ENCODE peak calls at places on chromosomes 11 and 22, in eight cellular contexts. P is HCT116, D is GM23248, V is hepatocyte, R is PC-3, A is OCI-LY7, G is GM23338, S is neural progenitor cell. N is an unnamed sample.

GRCh38 chr22:30245985-30246901 is at the start of gene LIF:
- DNase-seq in P (no peak), D (peak), G (peak), S (peak), A (no peak), R (no peak), V (peak), N (peak)

GRCh38 chr22:46373838-46374662 is 38.5 kb downstream of the TRMU start:
- DNase-seq in R (no peak), S (no peak), D (no peak), A (no peak), G (no peak), P (no peak), V (no peak), N (no peak)

GRCh38 chr11:36748856-36749255 is 150.8 kb upstream of the RAG2 start:
- DNase-seq in A (no peak), P (no peak), G (no peak), R (no peak), S (no peak), D (peak), V (no peak), N (no peak)

GRCh38 chr11:132111341-132111740 is 740.9 kb downstream of the NTM start:
- DNase-seq in P (no peak), D (peak), R (no peak), V (no peak), S (no peak), G (no peak), A (no peak), N (no peak)

GRCh38 chr11:18322818-18323570 is 627 bp downstream of the GTF2H1 start:
- DNase-seq in R (no peak), D (peak), A (no peak), P (no peak), G (peak), V (no peak), S (peak), N (no peak)

GRCh38 chr22:42745118-42745517 is 24.4 kb upstream of the A4GALT start:
- DNase-seq in G (no peak), D (peak), P (no peak), S (no peak), A (no peak), R (no peak), V (peak), N (no peak)

GRCh38 chr22:24093855-24094254 is 82.8 kb downstream of the CABIN1 start:
- DNase-seq in D (no peak), R (no peak), G (peak), V (no peak), P (no peak), S (no peak), A (no peak), N (no peak)

GRCh38 chr11:71139516-71140205 is 112.7 kb downstream of the SHANK2 start:
- DNase-seq in S (peak), G (no peak), R (no peak), V (peak), P (no peak), A (no peak), D (peak), N (no peak)

GRCh38 chr11:74256370-74257133 is 54.9 kb downstream of the P4HA3 start:
- DNase-seq in V (no peak), S (no peak), G (no peak), A (no peak), D (peak), R (no peak), P (no peak), N (no peak)

GRCh38 chr11:61467609-61468401 is 37.9 kb downstream of the SDHAF2 start:
- DNase-seq in D (no peak), R (no peak), A (no peak), P (no peak), S (no peak), V (no peak), G (no peak), N (no peak)

GRCh38 chr11:108654994-108655631 is 9.8 kb upstream of the DDX10 start:
- DNase-seq in V (peak), A (peak), G (peak), R (peak), P (peak), S (peak), D (peak), N (peak)

GRCh38 chr11:102138677-102139076 is 28.4 kb downstream of the YAP1 start:
- DNase-seq in A (no peak), G (no peak), D (peak), S (no peak), R (peak), P (no peak), V (no peak), N (no peak)

GRCh38 chr11:106989056-106989455 is 29.2 kb downstream of the GUCY1A2 start:
- DNase-seq in G (no peak), R (peak), S (no peak), V (no peak), A (no peak), D (peak), P (no peak), N (no peak)

GRCh38 chr22:42179616-42180015 is 49.0 kb upstream of the CYP2D6 start:
- DNase-seq in S (no peak), V (no peak), G (no peak), A (no peak), P (no peak), D (peak), R (peak), N (no peak)

GRCh38 chr11:117884994-117885393 is 8.5 kb upstream of the FXYD6 start:
- DNase-seq in G (no peak), D (peak), R (no peak), V (peak), A (no peak), S (no peak), P (no peak), N (no peak)

GRCh38 chr11:2696461-2696860 is 3.3 kb downstream of the KCNQ1OT1 start:
- DNase-seq in D (peak), S (no peak), P (no peak), R (no peak), A (no peak), G (no peak), V (no peak), N (no peak)

GRCh38 chr11:2699531-2700414 is at the start of gene KCNQ1OT1:
- DNase-seq in R (peak), G (peak), P (peak), D (peak), S (peak), V (peak), A (peak), N (peak)

GRCh38 chr11:2698386-2699184 is 1.2 kb downstream of the KCNQ1OT1 start:
- DNase-seq in V (no peak), G (peak), R (peak), S (no peak), D (peak), A (no peak), P (no peak), N (no peak)

GRCh38 chr11:2699185-2699530 is 636 bp downstream of the KCNQ1OT1 start:
- DNase-seq in D (peak), P (no peak), R (peak), G (peak), A (peak), S (no peak), V (no peak), N (no peak)

GRCh38 chr11:2697871-2698270 is 1.9 kb downstream of the KCNQ1OT1 start:
- DNase-seq in G (no peak), V (no peak), R (peak), S (no peak), P (no peak), D (peak), A (no peak), N (no peak)
- TF ChIP-seq EZH2phosphoT487 in G (no peak), V (no peak), R (no peak), S (no peak), P (no peak), D (no peak), A (no peak), N (no peak)

GRCh38 chr22:27283714-27284113 is 517.8 kb downstream of the MN1 start:
- DNase-seq in R (no peak), S (no peak), G (no peak), V (no peak), A (peak), D (no peak), P (peak), N (peak)

GRCh38 chr22:27274770-27275449 is 526.6 kb downstream of the MN1 start:
- DNase-seq in R (no peak), P (no peak), V (no peak), A (no peak), S (no peak), D (peak), G (no peak), N (no peak)

GRCh38 chr22:27284314-27284713 is 517.2 kb downstream of the MN1 start:
- DNase-seq in D (no peak), P (no peak), A (no peak), S (no peak), R (no peak), G (no peak), V (no peak), N (no peak)

GRCh38 chr22:27283240-27283639 is 518.3 kb downstream of the MN1 start:
- DNase-seq in P (no peak), G (no peak), R (no peak), V (no peak), A (no peak), S (no peak), D (no peak), N (no peak)

GRCh38 chr22:27278986-27279385 is 522.6 kb downstream of the MN1 start:
- DNase-seq in A (no peak), V (no peak), R (peak), G (no peak), P (no peak), D (peak), S (no peak), N (no peak)
- TF ChIP-seq EZH2phosphoT487 in A (no peak), V (no peak), R (no peak), G (no peak), P (no peak), D (no peak), S (no peak), N (no peak)

DNA sequence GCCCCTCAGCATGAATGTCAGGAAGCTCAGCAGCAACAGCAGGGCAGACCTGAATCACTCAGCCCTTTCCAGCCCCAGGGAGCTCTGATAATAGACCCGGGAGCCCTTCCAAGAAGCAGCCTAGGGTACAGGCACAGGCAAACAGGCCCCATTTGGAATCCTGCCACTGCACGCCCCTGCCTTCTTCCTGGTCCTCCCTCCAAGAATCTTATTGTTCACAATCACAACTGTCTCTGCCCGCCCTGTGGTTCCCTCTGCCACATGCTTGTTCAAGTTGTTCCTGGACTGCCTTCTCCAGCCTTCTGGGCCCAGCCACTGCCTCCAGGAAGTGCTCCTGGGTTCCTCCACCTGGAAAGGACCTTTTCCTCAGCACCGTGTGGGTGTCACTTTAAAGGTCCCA is 54.6 kb downstream of the LRRC32 start:
- DNase-seq in G (no peak), D (peak), S (no peak), V (no peak), P (no peak), A (no peak), R (no peak), N (no peak)
- TF ChIP-seq EZH2phosphoT487 in G (no peak), D (no peak), S (no peak), V (no peak), P (no peak), A (no peak), R (no peak), N (no peak)

GRCh38 chr11:115290479-115291390 is 213.5 kb downstream of the CADM1 start:
- DNase-seq in A (no peak), G (no peak), V (no peak), S (no peak), D (no peak), R (no peak), P (no peak), N (no peak)
- TF ChIP-seq EZH2phosphoT487 in A (no peak), G (no peak), V (no peak), S (no peak), D (no peak), R (no peak), P (no peak), N (no peak)

DNA sequence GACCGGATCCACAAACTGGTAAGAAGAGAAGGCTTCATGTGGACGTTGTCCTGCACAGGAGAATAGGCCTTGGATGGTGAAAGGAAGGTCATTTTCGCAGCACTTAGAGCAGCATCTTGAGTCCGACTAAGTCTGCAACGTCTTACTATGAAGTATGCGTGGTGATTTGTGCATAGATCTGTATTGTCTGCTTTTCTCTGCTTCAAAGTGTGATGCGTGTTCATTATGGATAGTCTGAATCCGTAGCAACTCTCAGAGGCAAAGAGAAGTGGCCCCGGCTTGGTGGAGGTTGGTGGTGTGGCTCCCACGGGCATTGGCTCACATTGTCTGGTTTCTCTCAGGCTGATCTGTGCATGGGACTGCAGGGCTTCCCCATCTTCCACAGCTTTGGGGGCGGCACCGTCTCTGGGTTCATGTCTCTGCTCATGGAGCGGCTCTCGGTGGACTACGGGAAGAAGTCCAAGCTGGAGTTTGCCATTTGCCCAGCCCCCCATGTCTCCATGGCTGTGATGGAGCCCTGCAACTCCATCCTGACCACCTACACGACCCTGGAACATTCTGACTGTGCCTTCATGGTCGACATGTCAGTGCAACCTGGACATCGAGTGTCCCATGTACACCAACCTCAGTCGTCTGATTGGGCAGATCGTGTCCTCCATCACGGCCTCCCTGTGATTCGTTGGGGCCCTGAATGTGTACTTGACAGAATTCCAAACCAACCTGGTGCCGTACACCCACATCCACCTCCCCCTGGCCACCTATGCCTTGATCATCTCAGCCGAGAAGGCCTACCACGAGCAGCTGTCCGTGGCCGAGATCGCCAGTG is 21.5 kb downstream of the LRRC74B start:
- DNase-seq in V (no peak), A (no peak), G (no peak), P (no peak), R (no peak), S (no peak), D (no peak), N (no peak)
- TF ChIP-seq EZH2phosphoT487 in V (no peak), A (no peak), G (no peak), P (no peak), R (no peak), S (no peak), D (no peak), N (no peak)

GRCh38 chr11:86715611-86716010 is 43.2 kb upstream of the ME3 start:
- DNase-seq in R (no peak), P (no peak), G (peak), A (no peak), S (no peak), V (no peak), D (no peak), N (no peak)

GRCh38 chr11:86708671-86709070 is 36.3 kb upstream of the ME3 start:
- DNase-seq in S (no peak), V (no peak), A (no peak), D (no peak), R (no peak), P (no peak), G (no peak), N (no peak)

GRCh38 chr11:86713552-86713951 is 41.1 kb upstream of the ME3 start:
- DNase-seq in V (no peak), A (no peak), G (no peak), D (no peak), P (no peak), S (peak), R (no peak), N (no peak)

GRCh38 chr11:86706341-86707131 is 34.1 kb upstream of the ME3 start:
- DNase-seq in G (no peak), V (no peak), D (no peak), A (no peak), P (no peak), S (no peak), R (no peak), N (no peak)

DNA sequence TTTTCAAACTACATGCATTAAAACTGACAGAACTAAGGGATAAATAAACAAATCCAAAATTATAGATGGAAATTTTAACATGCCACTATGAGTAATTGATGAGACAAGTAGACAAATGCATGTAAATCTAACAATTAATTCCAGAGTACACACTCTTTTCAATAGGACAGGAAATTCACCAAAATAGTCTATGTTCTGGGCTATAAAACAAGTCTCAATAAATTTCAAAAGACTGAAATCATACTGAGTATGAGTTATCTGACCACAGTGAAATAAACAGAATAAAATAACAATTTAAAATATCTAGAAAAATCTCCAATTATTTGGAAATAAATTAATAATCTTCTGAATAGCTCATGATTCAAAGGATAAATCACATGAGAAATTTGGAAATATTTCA is 38.5 kb upstream of the ME3 start:
- DNase-seq in G (no peak), A (no peak), R (no peak), P (no peak), S (no peak), D (no peak), V (no peak), N (no peak)
- TF ChIP-seq EZH2phosphoT487 in G (no peak), A (no peak), R (no peak), P (no peak), S (no peak), D (no peak), V (no peak), N (no peak)

GRCh38 chr22:49826603-49827306 is 918 bp downstream of the BRD1 start:
- DNase-seq in S (peak), V (peak), D (peak), R (no peak), P (no peak), G (peak), A (peak), N (peak)
- TF ChIP-seq EZH2phosphoT487 in S (no peak), V (no peak), D (no peak), R (no peak), P (no peak), G (no peak), A (no peak), N (no peak)

DNA sequence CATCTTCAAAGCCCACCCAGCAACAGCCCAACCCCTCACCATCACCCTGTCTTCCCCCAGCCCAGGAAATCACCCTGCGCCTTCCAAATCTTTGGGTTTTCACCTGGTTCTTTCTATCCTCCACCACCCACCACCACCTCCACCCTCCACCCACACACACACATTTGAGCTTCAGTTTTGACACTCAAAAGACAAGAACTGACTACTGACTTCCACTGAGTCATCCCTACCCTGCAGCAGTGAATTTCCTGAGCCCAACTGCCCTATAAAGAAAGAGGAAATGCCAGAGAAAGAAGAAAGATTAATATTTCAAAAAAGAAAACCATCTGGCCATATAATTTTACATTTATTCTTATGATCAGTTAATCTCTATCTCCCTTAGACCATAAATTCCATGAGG is 137.5 kb downstream of the CHST1 start:
- DNase-seq in G (no peak), R (no peak), A (no peak), V (no peak), P (no peak), S (no peak), D (no peak), N (no peak)
- TF ChIP-seq EZH2phosphoT487 in G (no peak), R (no peak), A (no peak), V (no peak), P (no peak), S (no peak), D (no peak), N (no peak)

GRCh38 chr22:39147335-39148023 is 5.0 kb downstream of the CBX7 start:
- DNase-seq in A (no peak), P (no peak), G (no peak), R (no peak), D (no peak), S (no peak), V (no peak), N (no peak)

GRCh38 chr22:39146256-39147101 is 6.0 kb downstream of the CBX7 start:
- DNase-seq in R (no peak), G (no peak), D (peak), A (no peak), V (no peak), S (no peak), P (no peak), N (no peak)

GRCh38 chr22:39148024-39148726 is 4.3 kb downstream of the CBX7 start:
- DNase-seq in V (no peak), S (no peak), D (no peak), A (no peak), G (no peak), R (no peak), P (no peak), N (no peak)

GRCh38 chr22:39142088-39142667 is 10.3 kb downstream of the CBX7 start:
- DNase-seq in D (no peak), G (no peak), A (no peak), S (no peak), V (no peak), P (no peak), R (no peak), N (no peak)

DNA sequence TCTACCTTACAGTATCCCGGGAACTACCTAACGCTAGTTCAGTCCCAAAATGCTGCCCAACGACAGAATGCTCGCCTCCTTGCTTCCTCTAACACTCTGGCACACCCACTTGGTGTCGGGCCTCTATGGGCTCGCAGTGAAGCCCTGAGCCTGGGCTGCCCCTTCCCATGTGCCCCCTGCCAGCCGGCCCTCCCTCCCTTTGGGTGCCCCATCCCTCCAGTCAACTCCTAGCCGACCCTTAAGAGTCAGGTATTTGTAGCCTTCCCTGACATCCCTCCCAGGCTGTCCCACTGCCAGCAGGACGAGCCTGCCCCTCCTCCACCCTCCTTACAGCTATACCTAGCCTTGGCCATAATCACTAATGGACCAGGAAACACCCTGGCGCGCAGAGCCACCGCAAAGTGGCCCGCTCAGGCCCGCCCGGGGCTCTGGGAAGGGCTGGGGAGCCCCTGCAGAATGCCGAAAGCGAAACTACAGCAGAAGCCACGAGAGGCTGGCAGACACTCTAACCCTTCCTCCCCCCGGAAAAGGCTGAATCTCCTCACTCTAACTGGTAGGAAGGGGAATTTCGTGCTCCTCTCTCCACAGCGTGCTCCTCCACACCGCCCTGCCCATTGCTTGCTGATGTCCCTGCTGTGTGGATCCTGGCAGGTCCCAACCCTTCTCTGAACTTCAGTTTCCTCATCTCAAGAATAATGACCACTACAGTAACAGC is 8.2 kb downstream of the CBX7 start:
- DNase-seq in S (peak), D (peak), V (peak), G (peak), A (peak), P (no peak), R (peak), N (peak)
- TF ChIP-seq EZH2phosphoT487 in S (no peak), D (no peak), V (no peak), G (no peak), A (no peak), P (no peak), R (no peak), N (no peak)

GRCh38 chr11:134503104-134503503 is 91.1 kb upstream of the B3GAT1 start:
- DNase-seq in S (peak), V (no peak), P (no peak), R (no peak), D (no peak), A (no peak), G (peak), N (no peak)
- TF ChIP-seq EZH2phosphoT487 in S (no peak), V (no peak), P (no peak), R (no peak), D (no peak), A (no peak), G (no peak), N (no peak)

N was measured in MM.1S.